ENCODE peak calls at places on chromosomes 1 and 21, in six cellular contexts. S, D, G, Y, T and V are unnamed samples.

GRCh38 chr1:213982515-213982813 is 5.3 kb upstream of the PROX1 start:
- DNase-seq in S (no peak), D (no peak), G (no peak), Y (no peak), T (no peak), V (no peak)

GRCh38 chr21:38351961-38352521 is 95.2 kb downstream of the KCNJ15 start:
- DNase-seq in S (no peak), D (no peak), G (no peak), Y (no peak), T (peak; percentile 70), V (no peak)

GRCh38 chr1:236425031-236425663 is 31.1 kb downstream of the EDARADD start:
- DNase-seq in S (no peak), D (no peak), G (peak; percentile 64), Y (peak; percentile 26), T (no peak), V (no peak)

GRCh38 chr21:46048926-46049889 is 48.7 kb upstream of the COL6A2 start:
- DNase-seq in S (no peak), D (peak; percentile 89), G (no peak), Y (no peak), T (peak; percentile 26), V (peak; percentile 89)

GRCh38 chr1:184075040-184076029 is 23.8 kb downstream of the TSEN15 start:
- DNase-seq in S (no peak), D (no peak), G (no peak), Y (no peak), T (peak; percentile 73), V (peak; percentile 35)

GRCh38 chr1:16981269-16981849 is 939 bp upstream of the MFAP2 start:
- DNase-seq in S (no peak), D (no peak), G (no peak), Y (no peak), T (peak; percentile 51), V (peak; percentile 87)

GRCh38 chr21:34988139-34988538 is 61.0 kb downstream of the RUNX1 start:
- DNase-seq in S (no peak), D (no peak), G (no peak), Y (no peak), T (no peak), V (no peak)

GRCh38 chr1:179743679-179744400 is 749 bp downstream of the FAM163A start:
- DNase-seq in S (no peak), D (peak; percentile 59), G (no peak), Y (no peak), T (no peak), V (no peak)

GRCh38 chr1:160429125-160429551 is 28.8 kb downstream of the VANGL2 start:
- DNase-seq in S (no peak), D (no peak), G (no peak), Y (no peak), T (peak; percentile 26), V (no peak)